ENCODE peak calls at places on chromosomes 4 and X, in four cellular contexts. F, V, O and Q are unnamed samples.

GRCh38 chrX:39484669-39485068 is 613.1 kb downstream of the BCOR start:
- DNase-seq in O (no peak), V (no peak), F (no peak), Q (no peak)

GRCh38 chr4:76198411-76199237 is 15.0 kb downstream of the SCARB2 start:
- DNase-seq in V (peak), O (no peak), F (peak), Q (peak)

GRCh38 chr4:5124876-5125275 is 73.6 kb downstream of the STK32B start:
- DNase-seq in O (no peak), V (no peak), F (no peak), Q (no peak)

GRCh38 chr4:98377626-98378025 is 116.4 kb downstream of the RAP1GDS1 start:
- DNase-seq in V (no peak), F (no peak), O (no peak), Q (no peak)

GRCh38 chr4:61468091-61468720 is 268.1 kb downstream of the ADGRL3 start:
- DNase-seq in O (no peak), F (no peak), V (no peak), Q (no peak)

GRCh38 chr4:169659736-169660670 is 39.6 kb downstream of the CLCN3 start:
- DNase-seq in F (peak), O (peak), V (peak), Q (peak)

GRCh38 chr4:168712316-168712855 is 215.5 kb downstream of the PALLD start:
- DNase-seq in V (no peak), F (no peak), O (no peak), Q (no peak)

GRCh38 chr4:140152015-140152703 is 1.8 kb downstream of the MAML3 start:
- DNase-seq in O (no peak), V (no peak), F (peak), Q (peak)

GRCh38 chr4:12852338-12853307 is 631.5 kb downstream of the RAB28 start:
- DNase-seq in O (peak), V (no peak), F (no peak), Q (peak)

GRCh38 chrX:151754042-151754419 is 19.5 kb downstream of the CNGA2 start:
- DNase-seq in V (no peak), F (no peak), O (no peak), Q (no peak)

GRCh38 chr4:12488672-12489071 is 995.5 kb downstream of the RAB28 start:
- DNase-seq in O (no peak), V (no peak), F (no peak), Q (no peak)

GRCh38 chr4:38983756-38984647 is 48.2 kb downstream of the TMEM156 start:
- DNase-seq in F (no peak), O (peak), V (no peak), Q (no peak)

GRCh38 chrX:38649674-38650647 is 88.6 kb downstream of the TSPAN7 start:
- DNase-seq in O (no peak), V (no peak), F (peak), Q (no peak)

GRCh38 chr4:35934370-35934981 is 309.8 kb downstream of the ARAP2 start:
- DNase-seq in V (peak), F (peak), O (peak), Q (peak)

GRCh38 chrX:55907968-55908607 is 190.5 kb downstream of the RRAGB start:
- DNase-seq in V (no peak), F (peak), O (no peak), Q (peak)

GRCh38 chr4:112031712-112032328 is 113.4 kb upstream of the FAM241A start:
- DNase-seq in V (peak), F (peak), O (peak), Q (peak)

GRCh38 chrX:9569875-9570274 is 105.0 kb downstream of the TBL1X start:
- DNase-seq in O (no peak), F (no peak), V (no peak), Q (no peak)

GRCh38 chr4:160194716-160195115 is 1091.8 kb downstream of the RAPGEF2 start:
- DNase-seq in F (no peak), V (no peak), O (no peak), Q (no peak)

GRCh38 chr4:173522160-173522873 is 7.7 kb downstream of the HAND2 start:
- DNase-seq in O (no peak), V (no peak), F (peak), Q (peak)

GRCh38 chr4:16544251-16544721 is 318.0 kb upstream of the TAPT1 start:
- DNase-seq in O (no peak), F (no peak), V (no peak), Q (no peak)

GRCh38 chrX:74545880-74546279 is 68.5 kb downstream of the RLIM start:
- DNase-seq in F (no peak), V (no peak), O (no peak), Q (no peak)

GRCh38 chr4:180542445-180543100 is 1700.6 kb upstream of the TENM3 start:
- DNase-seq in O (no peak), V (no peak), F (no peak), Q (peak)

GRCh38 chr4:22720091-22720490 is 27.4 kb downstream of the GBA3 start:
- DNase-seq in O (no peak), V (no peak), F (no peak), Q (no peak)

DNA sequence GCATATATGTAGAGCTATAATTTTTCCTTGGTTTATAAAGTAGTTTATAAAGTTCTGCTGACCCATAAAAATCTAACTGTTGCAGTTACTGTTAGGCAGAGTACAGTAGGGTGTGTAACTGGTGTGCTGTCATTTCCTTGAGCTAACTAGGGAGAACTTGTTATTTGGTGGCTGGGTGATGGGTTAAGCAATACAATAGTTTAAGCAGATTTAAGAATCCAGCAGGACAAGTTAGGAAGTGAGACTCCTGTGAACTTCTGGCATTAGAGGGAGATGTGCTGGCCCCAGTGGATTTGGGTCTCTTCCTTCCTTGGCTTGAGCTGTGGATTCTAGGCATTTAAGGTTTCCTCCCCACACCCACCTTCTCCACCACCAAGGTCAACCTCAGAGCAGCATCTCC is 70.4 kb downstream of the CLCN5 start:
- DNase-seq in F (no peak), O (no peak), V (no peak), Q (no peak)
- TF ChIP-seq TARDBP in F (no peak), O (no peak), V (no peak), Q (no peak)

GRCh38 chr4:163108614-163109013 is 58.1 kb downstream of the NAF1 start:
- DNase-seq in O (no peak), F (no peak), V (no peak), Q (no peak)
- TF ChIP-seq TARDBP in O (no peak), F (no peak), V (no peak), Q (no peak)

DNA sequence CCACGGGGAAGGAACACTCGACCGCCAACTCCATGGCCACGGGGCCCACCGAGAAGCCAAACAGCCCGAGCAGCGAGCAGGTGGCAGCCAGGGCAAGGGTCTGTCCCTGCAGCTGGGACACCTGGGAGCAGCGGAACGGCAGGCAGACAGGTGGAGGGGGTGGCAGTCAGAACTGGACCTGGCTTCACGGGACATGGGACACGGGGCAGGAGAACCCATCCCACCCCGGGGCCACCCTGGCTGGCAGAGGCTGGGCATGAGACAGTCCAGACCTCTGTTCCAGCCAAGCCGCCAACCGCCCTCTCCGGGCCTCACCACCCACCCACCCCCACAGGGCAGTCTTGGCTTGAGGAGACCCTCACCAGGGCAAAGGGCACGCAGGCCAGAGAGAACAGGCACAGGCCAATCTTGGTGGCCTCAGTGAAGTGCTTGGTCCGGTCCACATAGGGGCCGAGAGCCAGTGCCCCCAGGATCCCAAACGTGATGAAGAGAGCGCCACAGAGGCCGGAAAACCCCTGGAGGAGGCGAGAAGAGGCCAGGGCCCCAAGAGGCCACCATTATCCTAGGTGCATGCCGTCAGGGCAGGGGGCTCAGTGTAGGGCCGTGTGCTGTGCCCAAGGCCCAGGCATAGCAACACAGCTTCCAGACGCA is 5.6 kb downstream of the SLC49A3 start:
- DNase-seq in V (no peak), O (no peak), F (no peak), Q (no peak)
- TF ChIP-seq TARDBP in V (no peak), O (no peak), F (no peak), Q (no peak)

DNA sequence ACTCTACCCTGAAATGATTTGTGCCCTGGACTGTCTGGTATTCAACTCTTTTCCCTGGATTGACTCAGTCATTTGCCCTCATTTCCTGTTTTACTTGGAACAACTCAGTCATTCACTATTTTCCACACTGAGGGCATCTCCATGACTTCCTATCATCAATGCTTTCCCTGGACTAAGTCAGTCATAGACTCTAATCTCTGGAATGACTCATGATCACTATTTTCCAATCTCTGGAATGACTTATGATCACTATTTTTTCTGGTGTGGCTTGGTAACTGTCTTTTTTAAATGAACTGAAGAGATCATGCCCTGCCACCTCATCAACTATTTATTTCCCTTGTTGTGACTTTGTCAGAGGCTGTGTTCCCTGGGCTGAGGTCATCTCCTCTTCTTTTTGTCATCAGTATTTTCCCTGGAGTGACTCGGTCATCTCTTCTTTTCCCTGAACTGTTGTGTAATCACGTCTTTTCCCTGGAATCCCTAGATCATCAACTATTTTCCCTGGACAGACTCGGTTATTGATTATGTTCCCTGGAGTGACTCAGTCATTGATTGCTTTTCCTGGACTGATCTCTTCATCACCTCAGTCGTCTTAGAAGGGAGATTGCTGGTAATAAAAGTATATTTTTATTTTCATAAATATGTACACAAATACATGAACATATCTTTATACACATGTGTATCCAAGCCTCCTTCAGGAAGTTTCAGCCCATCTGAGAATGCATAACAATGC is 327.1 kb upstream of the VCX start:
- DNase-seq in V (no peak), O (no peak), F (no peak), Q (no peak)
- TF ChIP-seq TARDBP in V (no peak), O (no peak), F (no peak), Q (no peak)

DNA sequence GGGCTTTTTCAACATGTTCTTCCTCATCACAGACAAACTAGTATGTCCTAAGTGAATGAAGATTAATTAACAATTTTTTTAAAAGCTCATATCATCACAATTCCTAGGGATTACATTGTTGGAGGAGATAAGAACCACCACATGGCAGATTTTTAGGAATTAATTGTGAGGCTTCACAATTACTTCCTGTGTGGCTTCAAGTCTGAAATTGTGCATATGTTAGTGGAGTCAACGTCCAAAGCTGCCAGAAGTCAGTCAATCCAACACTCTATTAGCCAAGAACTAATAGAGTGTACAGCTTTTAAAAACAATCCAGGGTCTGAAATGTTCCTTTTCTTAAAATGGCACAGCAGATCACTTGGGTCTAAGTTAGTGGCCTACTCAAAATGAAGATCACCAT is 49.3 kb upstream of the C1QTNF7 start:
- DNase-seq in V (no peak), F (no peak), O (no peak), Q (no peak)
- TF ChIP-seq TARDBP in V (no peak), F (no peak), O (no peak), Q (no peak)

DNA sequence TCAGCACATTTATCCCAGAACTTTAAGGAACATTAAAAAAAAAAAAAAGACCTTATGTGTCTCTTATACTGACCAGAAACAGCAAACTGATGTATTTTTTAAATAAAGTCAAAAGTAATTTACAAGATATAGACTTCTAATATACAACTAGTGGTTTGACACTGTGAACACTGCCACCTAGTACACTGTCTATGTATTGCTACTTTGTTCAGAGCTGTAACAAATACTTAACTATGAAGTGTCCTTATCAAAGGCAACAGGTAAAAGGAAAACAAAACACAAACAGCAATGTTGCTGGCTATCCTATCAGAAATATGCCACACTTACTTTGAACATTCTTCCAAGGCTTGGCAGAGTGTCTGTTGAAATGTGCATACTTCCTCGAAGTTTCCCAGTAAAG is 60.4 kb downstream of the CD40LG start:
- DNase-seq in O (no peak), V (no peak), F (peak), Q (no peak)
- TF ChIP-seq TARDBP in O (no peak), V (no peak), F (no peak), Q (no peak)